ENCODE peak calls at places on chromosome 7, in ten cellular contexts. O is OCI-LY7; J is CD8-positive, alpha-beta T cell; Y is ascending aorta; Q is GM23338; L is RWPE1; P is HCT116; S is upper lobe of right lung; N is A549; R is trophoblast cell. K is an unnamed sample.

GRCh38 chr7:111561659-111561908 is 708 bp downstream of the IMMP2L start:
- DNase-seq in O (no peak), J (no peak), Y (no peak), Q (no peak), L (no peak), P (no peak), S (no peak), N (no peak), R (no peak), K (no peak)

GRCh38 chr7:132158166-132158565 is 418.1 kb downstream of the PLXNA4 start:
- DNase-seq in O (no peak), J (no peak), Y (no peak), Q (no peak), L (no peak), P (no peak), S (no peak), N (no peak), R (no peak), K (no peak)

GRCh38 chr7:29038463-29038862 is 80.3 kb upstream of the TRIL start:
- DNase-seq in O (no peak), J (no peak), Y (no peak), Q (peak; percentile 18), L (no peak), P (no peak), S (no peak), N (no peak), R (peak; percentile 70), K (no peak)

GRCh38 chr7:26156454-26157365 is 4.7 kb downstream of the NFE2L3 start:
- DNase-seq in O (peak; percentile 47), J (no peak), Y (no peak), Q (no peak), L (peak; percentile 73), P (peak; percentile 28), S (no peak), N (peak; percentile 44), R (peak; percentile 91), K (peak; percentile 64)

GRCh38 chr7:128168667-128169210 is 72.3 kb upstream of the LEP start:
- DNase-seq in O (no peak), J (peak; percentile 20), Y (peak; percentile 7), Q (peak; percentile 96), L (peak; percentile 31), P (no peak), S (no peak), N (no peak), R (peak; percentile 47), K (no peak)

GRCh38 chr7:27965650-27966049 is 214.9 kb downstream of the JAZF1 start:
- DNase-seq in O (no peak), J (no peak), Y (no peak), Q (no peak), L (no peak), P (no peak), S (no peak), N (no peak), R (no peak), K (no peak)

GRCh38 chr7:36545291-36545690 is 155.6 kb downstream of the ANLN start:
- DNase-seq in O (no peak), J (no peak), Y (no peak), Q (no peak), L (no peak), P (no peak), S (no peak), N (no peak), R (no peak), K (no peak)

GRCh38 chr7:95420996-95421846 is 13.6 kb downstream of the PON2 start:
- DNase-seq in O (no peak), J (no peak), Y (no peak), Q (no peak), L (no peak), P (no peak), S (no peak), N (peak; percentile 63), R (peak; percentile 84), K (no peak)

GRCh38 chr7:2715341-2716231 is 27.6 kb downstream of the AMZ1 start:
- DNase-seq in O (peak; percentile 36), J (peak; percentile 57), Y (no peak), Q (no peak), L (no peak), P (no peak), S (no peak), N (no peak), R (no peak), K (no peak)

GRCh38 chr7:49866910-49867309 is 93.5 kb downstream of the VWC2 start:
- DNase-seq in O (no peak), J (no peak), Y (no peak), Q (peak; percentile 9), L (no peak), P (no peak), S (no peak), N (no peak), R (no peak), K (no peak)

GRCh38 chr7:115357213-115357999 is 435.5 kb downstream of the MDFIC start:
- DNase-seq in O (no peak), J (no peak), Y (no peak), Q (no peak), L (no peak), P (no peak), S (no peak), N (no peak), R (no peak), K (no peak)

GRCh38 chr7:150371131-150371995 is 2.7 kb downstream of the REPIN1 start:
- DNase-seq in O (no peak), J (no peak), Y (peak; percentile 63), Q (no peak), L (no peak), P (no peak), S (peak; percentile 65), N (no peak), R (no peak), K (no peak)

GRCh38 chr7:150373049-150373801 is 4.6 kb downstream of the REPIN1 start:
- DNase-seq in O (peak; percentile 45), J (no peak), Y (peak; percentile 55), Q (no peak), L (no peak), P (no peak), S (peak; percentile 46), N (no peak), R (peak; percentile 43), K (no peak)

GRCh38 chr7:150371996-150372270 is 3.3 kb downstream of the REPIN1 start:
- DNase-seq in O (no peak), J (no peak), Y (peak; percentile 58), Q (no peak), L (no peak), P (no peak), S (no peak), N (no peak), R (no peak), K (no peak)

GRCh38 chr7:150374026-150374425 is 5.1 kb upstream of the ZNF775 start:
- DNase-seq in O (no peak), J (no peak), Y (peak; percentile 37), Q (no peak), L (no peak), P (no peak), S (peak; percentile 34), N (no peak), R (no peak), K (no peak)

GRCh38 chr7:150372271-150373048 is 3.8 kb downstream of the REPIN1 start:
- DNase-seq in O (no peak), J (no peak), Y (peak; percentile 56), Q (no peak), L (no peak), P (no peak), S (no peak), N (no peak), R (no peak), K (no peak)
- H3K27ac ChIP-seq in O (no peak overlapping the region), J (no peak overlapping the region), Y (no peak overlapping the region), Q (no peak overlapping the region), L (no peak overlapping the region), P (no peak overlapping the region), S (no peak overlapping the region), N (no peak overlapping the region), R (peak overlapping the region; percentile 100), K (no peak overlapping the region)

DNA sequence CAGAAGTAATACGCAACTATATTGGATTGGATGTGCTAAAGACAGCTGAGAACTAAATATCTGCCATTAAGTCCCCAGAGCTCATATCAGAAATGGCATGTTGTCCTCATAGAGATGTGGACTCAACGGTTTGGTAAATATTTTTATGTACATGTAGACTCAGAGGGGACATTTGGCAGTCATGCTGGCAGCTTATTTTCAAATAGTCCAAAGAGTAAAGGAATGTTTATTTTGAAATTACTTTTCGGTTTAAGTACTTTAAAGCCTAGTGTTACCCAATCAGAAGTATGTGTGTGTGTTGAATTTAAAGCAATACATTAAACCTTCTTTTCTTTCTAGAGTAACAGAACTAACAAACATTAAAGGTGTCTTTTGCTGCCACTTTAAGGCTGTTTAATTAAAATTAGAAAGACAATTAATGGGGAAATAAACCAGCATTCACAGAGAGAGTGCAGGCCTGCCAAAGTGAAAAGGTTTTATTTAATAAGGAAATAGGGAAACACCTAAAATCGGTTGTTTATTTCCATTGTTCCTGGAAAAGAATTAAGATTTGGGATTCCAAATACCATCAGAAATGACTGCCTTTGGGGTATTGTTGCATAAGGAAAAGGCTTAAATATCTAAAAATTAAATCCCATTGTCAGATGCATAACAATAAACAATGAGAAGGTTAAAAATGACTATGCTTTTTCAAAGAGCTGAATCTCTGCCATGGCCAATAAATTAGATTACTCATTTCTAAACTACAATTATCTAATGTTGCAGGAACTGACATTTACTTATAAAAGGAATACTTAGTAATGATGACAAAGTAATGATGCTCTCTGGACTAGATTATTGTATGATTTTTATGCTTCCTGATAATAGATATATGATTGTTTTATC is 113.4 kb upstream of the AHR start:
- DNase-seq in O (no peak), J (no peak), Y (no peak), Q (no peak), L (no peak), P (no peak), S (no peak), N (no peak), R (no peak), K (no peak)
- H3K27ac ChIP-seq in O (no peak overlapping the region), J (no peak overlapping the region), Y (no peak overlapping the region), Q (no peak overlapping the region), L (no peak overlapping the region), P (no peak overlapping the region), S (no peak overlapping the region), N (peak overlapping the region; percentile 6), R (no peak overlapping the region), K (no peak overlapping the region)

DNA sequence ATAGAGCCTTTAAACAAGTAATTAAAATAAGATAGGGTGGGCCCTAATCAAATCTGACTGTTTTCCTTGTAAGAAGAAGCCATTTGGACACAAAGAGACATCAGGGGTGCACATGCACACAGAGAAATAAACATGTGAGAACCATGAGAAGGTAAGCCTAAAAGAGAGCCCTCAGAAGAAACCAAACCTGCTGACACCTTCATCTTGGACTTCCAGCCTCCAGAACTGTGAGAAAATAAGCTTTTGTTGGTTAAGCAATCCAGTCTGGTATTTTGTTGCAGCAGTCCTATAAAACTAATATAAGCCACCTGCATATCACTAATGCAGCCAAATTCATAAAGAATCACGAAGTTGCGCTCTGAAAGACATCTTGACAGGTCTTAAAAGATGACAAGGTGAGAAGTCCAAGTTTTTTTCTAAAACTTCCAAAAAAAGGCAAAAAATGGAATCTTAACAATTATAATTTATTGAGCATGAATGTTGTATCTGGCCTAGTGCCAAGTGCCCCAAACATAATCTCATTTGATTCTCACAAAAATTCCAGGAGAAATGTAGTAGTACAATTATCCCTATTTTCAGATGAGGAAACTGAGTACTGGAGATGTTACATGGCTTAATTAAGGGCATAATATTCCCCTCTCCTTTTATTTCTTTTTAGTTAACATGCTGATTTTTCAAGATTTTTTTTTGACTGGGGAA is 34.3 kb upstream of the FAM133B start:
- DNase-seq in O (no peak), J (no peak), Y (no peak), Q (no peak), L (no peak), P (no peak), S (no peak), N (no peak), R (no peak), K (no peak)
- H3K27ac ChIP-seq in O (no peak overlapping the region), J (no peak overlapping the region), Y (no peak overlapping the region), Q (no peak overlapping the region), L (no peak overlapping the region), P (no peak overlapping the region), S (no peak overlapping the region), N (no peak overlapping the region), R (no peak overlapping the region), K (peak overlapping the region; percentile 76)

GRCh38 chr7:33726582-33726981 is 178.8 kb upstream of the BMPER start:
- DNase-seq in O (no peak), J (no peak), Y (no peak), Q (peak; percentile 77), L (no peak), P (no peak), S (no peak), N (no peak), R (peak; percentile 59), K (no peak)
- H3K27ac ChIP-seq in O (no peak overlapping the region), J (no peak overlapping the region), Y (no peak overlapping the region), Q (no peak overlapping the region), L (no peak overlapping the region), P (no peak overlapping the region), S (peak overlapping the region; percentile 24), N (no peak overlapping the region), R (peak overlapping the region; percentile 85), K (no peak overlapping the region)

K was measured in epithelial cell of prostate.